ENCODE peak calls at places on chromosomes 16 and 17, in four cellular contexts. D is heart right ventricle, B is BJ, K is transverse colon. W is an unnamed sample.
A peak's percentile ranks its signal among the peaks of the same experiment; 100 is the strongest.

GRCh38 chr17:74892013-74892841 is 1.2 kb downstream of the FADS6 start:
- DNase-seq in D (no peak), B (no peak), K (no peak), W (no peak)

GRCh38 chr17:76500074-76500744 is 1.0 kb downstream of the RHBDF2 start:
- DNase-seq in D (no peak), B (no peak), K (peak; percentile 29), W (no peak)

GRCh38 chr16:13013043-13013442 is 111.6 kb downstream of the SHISA9 start:
- DNase-seq in D (no peak), B (no peak), K (no peak), W (no peak)

GRCh38 chr16:57255686-57256415 is 10.8 kb downstream of the ARL2BP start:
- DNase-seq in D (no peak), B (no peak), K (no peak), W (no peak)

GRCh38 chr17:62653002-62653830 is 25.7 kb downstream of the MRC2 start:
- DNase-seq in D (peak; percentile 75), B (no peak), K (peak; percentile 52), W (peak; percentile 61)

GRCh38 chr17:40417258-40417608 is 463 bp downstream of the TOP2A start:
- DNase-seq in D (no peak), B (no peak), K (no peak), W (no peak)

GRCh38 chr17:7548585-7549400 is at the start of gene TNFSF12:
- DNase-seq in D (peak; percentile 83), B (no peak), K (peak; percentile 72), W (peak; percentile 41)

GRCh38 chr16:65702707-65703402 is 581.0 kb upstream of the CDH11 start:
- DNase-seq in D (no peak), B (no peak), K (no peak), W (no peak)

GRCh38 chr16:70760221-70760620 is 40.7 kb downstream of the VAC14 start:
- DNase-seq in D (no peak), B (no peak), K (no peak), W (no peak)

GRCh38 chr16:48720266-48720665 is 110.3 kb upstream of the N4BP1 start:
- DNase-seq in D (no peak), B (no peak), K (no peak), W (no peak)

GRCh38 chr16:70730944-70731343 is 45.1 kb upstream of the MTSS2 start:
- DNase-seq in D (peak; percentile 61), B (no peak), K (no peak), W (no peak)

GRCh38 chr16:26665166-26665939 is 401.4 kb upstream of the C16orf82 start:
- DNase-seq in D (no peak), B (no peak), K (no peak), W (no peak)

W was measured in activated gamma-delta T cell treated with anti-CD3 and anti-CD28 coated beads, Interleukin-2, amount 50 U/mL, for 16 hours.